ENCODE peak calls at places on chromosomes 16 and 17, in four cellular contexts. One of them, this sample, is unnamed.
A peak's percentile ranks its signal among the peaks of the same experiment; 100 is the strongest.

GRCh38 chr17:50218771-50219315 is 17.4 kb upstream of the COL1A1 start:
- DNase-seq in immature natural killer cell: no peak
- DNase-seq in HEK293T: no peak
- DNase-seq in NB4: no peak
- DNase-seq in this sample: no peak

GRCh38 chr16:67900156-67900555 is 7.1 kb downstream of the PSKH1 start:
- DNase-seq in NB4: no peak
- DNase-seq in immature natural killer cell: no peak
- DNase-seq in HEK293T: no peak
- DNase-seq in this sample: no peak

GRCh38 chr17:64022631-64023063 is 2.2 kb upstream of the ICAM2 start:
- DNase-seq in HEK293T: no peak
- DNase-seq in immature natural killer cell: no peak
- DNase-seq in NB4: no peak
- DNase-seq in this sample: no peak

GRCh38 chr17:80145076-80146075 is 1.6 kb downstream of the EIF4A3 start:
- DNase-seq in HEK293T: no peak
- DNase-seq in immature natural killer cell: no peak
- DNase-seq in NB4: no peak
- DNase-seq in this sample: no peak

GRCh38 chr16:21590791-21591190 is 8.6 kb upstream of the METTL9 start:
- DNase-seq in HEK293T: no peak
- DNase-seq in immature natural killer cell: no peak
- DNase-seq in NB4: peak; percentile 72
- DNase-seq in this sample: no peak

GRCh38 chr16:2841606-2842339 is 11.7 kb downstream of the ZG16B start:
- DNase-seq in immature natural killer cell: peak; percentile 70
- DNase-seq in HEK293T: no peak
- DNase-seq in NB4: no peak
- DNase-seq in this sample: no peak

GRCh38 chr17:77501101-77501566 is 360.4 kb downstream of the SEC14L1 start:
- DNase-seq in HEK293T: peak; percentile 64
- DNase-seq in NB4: peak; percentile 54
- DNase-seq in immature natural killer cell: no peak
- DNase-seq in this sample: peak; percentile 57

GRCh38 chr16:69613283-69614154 is 47.8 kb downstream of the NFAT5 start:
- DNase-seq in immature natural killer cell: no peak
- DNase-seq in NB4: peak; percentile 24
- DNase-seq in HEK293T: no peak
- DNase-seq in this sample: peak; percentile 54

GRCh38 chr16:89489040-89489721 is 1.2 kb downstream of the ANKRD11 start:
- DNase-seq in immature natural killer cell: peak; percentile 85
- DNase-seq in NB4: peak; percentile 99
- DNase-seq in HEK293T: peak; percentile 69
- DNase-seq in this sample: peak; percentile 92